ENCODE peak calls at places on chromosomes 13 and 19, in ten cellular contexts. One of them, this sample, is unnamed.

GRCh38 chr19:53892981-53893325 is 11.0 kb downstream of the PRKCG start:
- DNase-seq in esophagus muscularis mucosa: no peak
- DNase-seq in progenitor cell of endocrine pancreas: no peak
- DNase-seq in D721Med: no peak
- DNase-seq in psoas muscle: no peak
- DNase-seq in mesothelial cell of epicardium: no peak
- DNase-seq in esophagus squamous epithelium: no peak
- DNase-seq in glutamatergic neuron: peak
- DNase-seq in BJ: no peak
- DNase-seq in gastrocnemius medialis: no peak
- DNase-seq in this sample: no peak

GRCh38 chr13:113860579-113861432 is 3.1 kb downstream of the GAS6 start:
- DNase-seq in esophagus muscularis mucosa: no peak
- DNase-seq in progenitor cell of endocrine pancreas: peak
- DNase-seq in D721Med: no peak
- DNase-seq in psoas muscle: no peak
- DNase-seq in mesothelial cell of epicardium: peak
- DNase-seq in esophagus squamous epithelium: no peak
- DNase-seq in glutamatergic neuron: no peak
- DNase-seq in BJ: no peak
- DNase-seq in gastrocnemius medialis: no peak
- DNase-seq in this sample: peak

GRCh38 chr19:40807147-40808020 is 8.4 kb downstream of the EGLN2 start:
- DNase-seq in esophagus muscularis mucosa: no peak
- DNase-seq in progenitor cell of endocrine pancreas: no peak
- DNase-seq in D721Med: no peak
- DNase-seq in psoas muscle: no peak
- DNase-seq in mesothelial cell of epicardium: no peak
- DNase-seq in esophagus squamous epithelium: no peak
- DNase-seq in glutamatergic neuron: no peak
- DNase-seq in BJ: no peak
- DNase-seq in gastrocnemius medialis: no peak
- DNase-seq in this sample: no peak

GRCh38 chr19:22945560-22945959 is 57.4 kb downstream of the ZNF728 start:
- DNase-seq in esophagus muscularis mucosa: no peak
- DNase-seq in progenitor cell of endocrine pancreas: no peak
- DNase-seq in D721Med: no peak
- DNase-seq in psoas muscle: no peak
- DNase-seq in mesothelial cell of epicardium: no peak
- DNase-seq in esophagus squamous epithelium: no peak
- DNase-seq in glutamatergic neuron: no peak
- DNase-seq in BJ: no peak
- DNase-seq in gastrocnemius medialis: no peak
- DNase-seq in this sample: no peak

GRCh38 chr19:53853707-53854106 is 14.0 kb upstream of the MYADM start:
- DNase-seq in esophagus muscularis mucosa: no peak
- DNase-seq in progenitor cell of endocrine pancreas: no peak
- DNase-seq in D721Med: no peak
- DNase-seq in psoas muscle: no peak
- DNase-seq in mesothelial cell of epicardium: no peak
- DNase-seq in esophagus squamous epithelium: no peak
- DNase-seq in glutamatergic neuron: no peak
- DNase-seq in BJ: no peak
- DNase-seq in gastrocnemius medialis: no peak
- DNase-seq in this sample: no peak

GRCh38 chr13:36998624-36999041 is 507 bp downstream of the ALG5 start:
- DNase-seq in esophagus muscularis mucosa: no peak
- DNase-seq in progenitor cell of endocrine pancreas: peak
- DNase-seq in D721Med: no peak
- DNase-seq in psoas muscle: peak
- DNase-seq in mesothelial cell of epicardium: no peak
- DNase-seq in esophagus squamous epithelium: no peak
- DNase-seq in glutamatergic neuron: peak
- DNase-seq in BJ: no peak
- DNase-seq in gastrocnemius medialis: no peak
- DNase-seq in this sample: no peak

GRCh38 chr13:36981156-36981743 is 17.9 kb downstream of the ALG5 start:
- DNase-seq in esophagus muscularis mucosa: no peak
- DNase-seq in progenitor cell of endocrine pancreas: no peak
- DNase-seq in D721Med: no peak
- DNase-seq in psoas muscle: no peak
- DNase-seq in mesothelial cell of epicardium: no peak
- DNase-seq in esophagus squamous epithelium: no peak
- DNase-seq in glutamatergic neuron: no peak
- DNase-seq in BJ: peak
- DNase-seq in gastrocnemius medialis: no peak
- DNase-seq in this sample: no peak

GRCh38 chr13:111210945-111211469 is 95.9 kb downstream of the ARHGEF7 start:
- DNase-seq in esophagus muscularis mucosa: no peak
- DNase-seq in progenitor cell of endocrine pancreas: no peak
- DNase-seq in D721Med: no peak
- DNase-seq in psoas muscle: no peak
- DNase-seq in mesothelial cell of epicardium: no peak
- DNase-seq in esophagus squamous epithelium: no peak
- DNase-seq in glutamatergic neuron: peak
- DNase-seq in BJ: no peak
- DNase-seq in gastrocnemius medialis: no peak
- DNase-seq in this sample: no peak

GRCh38 chr13:75705395-75705794 is 69.3 kb downstream of the LMO7 start:
- DNase-seq in esophagus muscularis mucosa: no peak
- DNase-seq in progenitor cell of endocrine pancreas: no peak
- DNase-seq in D721Med: no peak
- DNase-seq in psoas muscle: no peak
- DNase-seq in mesothelial cell of epicardium: no peak
- DNase-seq in esophagus squamous epithelium: no peak
- DNase-seq in glutamatergic neuron: no peak
- DNase-seq in BJ: peak
- DNase-seq in gastrocnemius medialis: no peak
- DNase-seq in this sample: no peak

GRCh38 chr19:48501446-48501960 is 10.1 kb downstream of the LMTK3 start:
- DNase-seq in esophagus muscularis mucosa: no peak
- DNase-seq in progenitor cell of endocrine pancreas: peak
- DNase-seq in D721Med: no peak
- DNase-seq in psoas muscle: no peak
- DNase-seq in mesothelial cell of epicardium: peak
- DNase-seq in esophagus squamous epithelium: no peak
- DNase-seq in glutamatergic neuron: no peak
- DNase-seq in BJ: no peak
- DNase-seq in gastrocnemius medialis: no peak
- DNase-seq in this sample: no peak

GRCh38 chr13:93690139-93690538 is 463.5 kb downstream of the GPC6 start:
- DNase-seq in esophagus muscularis mucosa: no peak
- DNase-seq in progenitor cell of endocrine pancreas: no peak
- DNase-seq in D721Med: no peak
- DNase-seq in psoas muscle: no peak
- DNase-seq in mesothelial cell of epicardium: no peak
- DNase-seq in esophagus squamous epithelium: no peak
- DNase-seq in glutamatergic neuron: no peak
- DNase-seq in BJ: no peak
- DNase-seq in gastrocnemius medialis: no peak
- DNase-seq in this sample: no peak

GRCh38 chr19:1811942-1812425 is at the start of gene ATP8B3:
- DNase-seq in esophagus muscularis mucosa: no peak
- DNase-seq in progenitor cell of endocrine pancreas: no peak
- DNase-seq in D721Med: peak
- DNase-seq in psoas muscle: no peak
- DNase-seq in mesothelial cell of epicardium: no peak
- DNase-seq in esophagus squamous epithelium: no peak
- DNase-seq in glutamatergic neuron: no peak
- DNase-seq in BJ: no peak
- DNase-seq in gastrocnemius medialis: no peak
- DNase-seq in this sample: no peak

GRCh38 chr13:75635621-75636338 is at the start of gene LMO7:
- DNase-seq in esophagus muscularis mucosa: no peak
- DNase-seq in progenitor cell of endocrine pancreas: peak
- DNase-seq in D721Med: no peak
- DNase-seq in psoas muscle: peak
- DNase-seq in mesothelial cell of epicardium: peak
- DNase-seq in esophagus squamous epithelium: no peak
- DNase-seq in glutamatergic neuron: peak
- DNase-seq in BJ: no peak
- DNase-seq in gastrocnemius medialis: no peak
- DNase-seq in this sample: peak

GRCh38 chr19:58511353-58512208 is at the start of gene SLC27A5:
- DNase-seq in esophagus muscularis mucosa: no peak
- DNase-seq in progenitor cell of endocrine pancreas: no peak
- DNase-seq in D721Med: no peak
- DNase-seq in psoas muscle: no peak
- DNase-seq in mesothelial cell of epicardium: no peak
- DNase-seq in esophagus squamous epithelium: no peak
- DNase-seq in glutamatergic neuron: no peak
- DNase-seq in BJ: no peak
- DNase-seq in gastrocnemius medialis: no peak
- DNase-seq in this sample: no peak
- TF ChIP-seq CTCF in esophagus muscularis mucosa: no peak
- TF ChIP-seq CTCF in progenitor cell of endocrine pancreas: no peak
- TF ChIP-seq CTCF in D721Med: no peak
- TF ChIP-seq CTCF in psoas muscle: no peak
- TF ChIP-seq CTCF in mesothelial cell of epicardium: no peak
- TF ChIP-seq CTCF in esophagus squamous epithelium: no peak
- TF ChIP-seq CTCF in glutamatergic neuron: no peak
- TF ChIP-seq CTCF in BJ: no peak
- TF ChIP-seq CTCF in gastrocnemius medialis: no peak
- TF ChIP-seq CTCF in this sample: no peak

GRCh38 chr13:30580852-30581502 is 36.7 kb upstream of the USPL1 start:
- DNase-seq in esophagus muscularis mucosa: no peak
- DNase-seq in progenitor cell of endocrine pancreas: no peak
- DNase-seq in D721Med: no peak
- DNase-seq in psoas muscle: no peak
- DNase-seq in mesothelial cell of epicardium: no peak
- DNase-seq in esophagus squamous epithelium: no peak
- DNase-seq in glutamatergic neuron: no peak
- DNase-seq in BJ: no peak
- DNase-seq in gastrocnemius medialis: no peak
- DNase-seq in this sample: no peak

GRCh38 chr13:30577381-30577780 is 40.3 kb upstream of the USPL1 start:
- DNase-seq in esophagus muscularis mucosa: no peak
- DNase-seq in progenitor cell of endocrine pancreas: no peak
- DNase-seq in D721Med: no peak
- DNase-seq in psoas muscle: peak
- DNase-seq in mesothelial cell of epicardium: no peak
- DNase-seq in esophagus squamous epithelium: no peak
- DNase-seq in glutamatergic neuron: no peak
- DNase-seq in BJ: peak
- DNase-seq in gastrocnemius medialis: no peak
- DNase-seq in this sample: no peak

GRCh38 chr13:30585748-30586262 is 31.9 kb upstream of the USPL1 start:
- DNase-seq in esophagus muscularis mucosa: no peak
- DNase-seq in progenitor cell of endocrine pancreas: no peak
- DNase-seq in D721Med: no peak
- DNase-seq in psoas muscle: no peak
- DNase-seq in mesothelial cell of epicardium: no peak
- DNase-seq in esophagus squamous epithelium: no peak
- DNase-seq in glutamatergic neuron: no peak
- DNase-seq in BJ: no peak
- DNase-seq in gastrocnemius medialis: no peak
- DNase-seq in this sample: no peak

GRCh38 chr13:30584332-30584731 is 33.4 kb upstream of the USPL1 start:
- DNase-seq in esophagus muscularis mucosa: no peak
- DNase-seq in progenitor cell of endocrine pancreas: no peak
- DNase-seq in D721Med: no peak
- DNase-seq in psoas muscle: no peak
- DNase-seq in mesothelial cell of epicardium: no peak
- DNase-seq in esophagus squamous epithelium: no peak
- DNase-seq in glutamatergic neuron: no peak
- DNase-seq in BJ: no peak
- DNase-seq in gastrocnemius medialis: no peak
- DNase-seq in this sample: no peak

DNA sequence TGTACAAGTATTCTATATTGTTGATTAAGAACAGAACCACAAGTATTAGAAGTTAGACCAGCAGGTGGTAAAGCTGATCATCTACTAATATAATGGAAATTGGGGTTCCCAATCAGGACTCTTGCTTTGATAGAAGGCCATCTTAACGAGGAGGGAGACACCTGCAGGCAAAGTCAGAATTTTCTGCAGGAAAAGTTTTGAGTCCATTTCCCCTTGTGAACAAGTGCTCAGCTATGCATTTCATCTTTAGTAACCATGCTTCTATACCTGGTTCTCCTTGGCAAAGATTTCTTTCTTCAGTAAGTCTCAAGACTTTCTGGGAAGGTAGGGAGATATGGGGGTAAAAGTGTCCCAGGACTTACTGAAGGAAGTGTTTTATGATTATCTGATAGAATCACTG is 36.1 kb upstream of the USPL1 start:
- DNase-seq in esophagus muscularis mucosa: no peak
- DNase-seq in progenitor cell of endocrine pancreas: no peak
- DNase-seq in D721Med: no peak
- DNase-seq in psoas muscle: no peak
- DNase-seq in mesothelial cell of epicardium: no peak
- DNase-seq in esophagus squamous epithelium: no peak
- DNase-seq in glutamatergic neuron: no peak
- DNase-seq in BJ: no peak
- DNase-seq in gastrocnemius medialis: no peak
- DNase-seq in this sample: no peak
- TF ChIP-seq CTCF in esophagus muscularis mucosa: no peak
- TF ChIP-seq CTCF in progenitor cell of endocrine pancreas: peak
- TF ChIP-seq CTCF in D721Med: peak
- TF ChIP-seq CTCF in psoas muscle: no peak
- TF ChIP-seq CTCF in mesothelial cell of epicardium: no peak
- TF ChIP-seq CTCF in esophagus squamous epithelium: peak
- TF ChIP-seq CTCF in glutamatergic neuron: no peak
- TF ChIP-seq CTCF in BJ: peak
- TF ChIP-seq CTCF in gastrocnemius medialis: no peak
- TF ChIP-seq CTCF in this sample: peak

DNA sequence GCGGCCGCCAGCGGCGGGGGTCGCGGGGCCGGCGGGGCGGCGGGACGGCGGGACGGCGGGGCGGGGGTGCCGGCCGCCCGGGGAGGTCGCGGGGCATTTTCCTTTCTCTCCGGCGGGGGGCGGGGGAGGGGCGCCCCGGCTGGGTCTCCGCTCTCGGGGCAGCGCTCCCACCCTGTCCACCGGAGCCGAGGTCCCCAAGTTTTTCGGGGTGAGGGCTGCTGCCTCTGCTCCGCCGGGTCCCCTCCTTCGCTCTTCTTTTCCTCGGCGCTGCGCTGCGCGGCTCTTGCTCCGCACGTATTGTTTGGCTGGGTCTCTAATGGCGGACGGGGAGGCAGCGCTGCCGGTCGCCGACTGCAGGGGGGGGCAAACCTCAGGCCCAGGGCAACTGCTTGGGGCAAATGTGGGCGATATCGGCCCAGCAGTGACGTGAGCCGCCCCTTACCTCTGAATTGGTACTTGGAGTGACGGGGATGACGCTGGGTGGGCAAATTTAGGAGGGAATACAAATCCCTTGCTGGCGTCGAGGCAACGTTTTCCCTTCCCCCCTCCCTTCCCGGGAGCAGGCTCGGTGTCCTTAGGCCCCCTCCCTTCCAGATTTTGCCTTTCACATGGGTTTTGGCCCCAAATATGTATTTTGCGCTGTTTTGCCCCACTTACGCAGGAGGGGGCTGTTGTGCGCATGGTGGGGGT is 759 bp downstream of the ZMYM2 start:
- DNase-seq in esophagus muscularis mucosa: no peak
- DNase-seq in progenitor cell of endocrine pancreas: peak
- DNase-seq in D721Med: no peak
- DNase-seq in psoas muscle: peak
- DNase-seq in mesothelial cell of epicardium: peak
- DNase-seq in esophagus squamous epithelium: peak
- DNase-seq in glutamatergic neuron: peak
- DNase-seq in BJ: no peak
- DNase-seq in gastrocnemius medialis: peak
- DNase-seq in this sample: peak
- TF ChIP-seq CTCF in esophagus muscularis mucosa: no peak
- TF ChIP-seq CTCF in progenitor cell of endocrine pancreas: no peak
- TF ChIP-seq CTCF in D721Med: no peak
- TF ChIP-seq CTCF in psoas muscle: no peak
- TF ChIP-seq CTCF in mesothelial cell of epicardium: no peak
- TF ChIP-seq CTCF in esophagus squamous epithelium: peak
- TF ChIP-seq CTCF in glutamatergic neuron: no peak
- TF ChIP-seq CTCF in BJ: peak
- TF ChIP-seq CTCF in gastrocnemius medialis: peak
- TF ChIP-seq CTCF in this sample: no peak

GRCh38 chr13:112689498-112690241 is at the start of gene ATP11A:
- DNase-seq in esophagus muscularis mucosa: no peak
- DNase-seq in progenitor cell of endocrine pancreas: peak
- DNase-seq in D721Med: peak
- DNase-seq in psoas muscle: peak
- DNase-seq in mesothelial cell of epicardium: peak
- DNase-seq in esophagus squamous epithelium: peak
- DNase-seq in glutamatergic neuron: peak
- DNase-seq in BJ: peak
- DNase-seq in gastrocnemius medialis: peak
- DNase-seq in this sample: peak
- TF ChIP-seq CTCF in esophagus muscularis mucosa: peak
- TF ChIP-seq CTCF in progenitor cell of endocrine pancreas: no peak
- TF ChIP-seq CTCF in D721Med: no peak
- TF ChIP-seq CTCF in psoas muscle: no peak
- TF ChIP-seq CTCF in mesothelial cell of epicardium: no peak
- TF ChIP-seq CTCF in esophagus squamous epithelium: no peak
- TF ChIP-seq CTCF in glutamatergic neuron: no peak
- TF ChIP-seq CTCF in BJ: no peak
- TF ChIP-seq CTCF in gastrocnemius medialis: peak
- TF ChIP-seq CTCF in this sample: no peak

This sample was measured in osteocyte.